ENCODE peak calls at places on chromosomes 16 and 17, in eight cellular contexts. V is fibroblast of pulmonary artery; K is HFF-Myc; I is RWPE1; B is body of pancreas; E is cardiac muscle cell; L is CD8-positive, alpha-beta T cell; N is HCT116. A is an unnamed sample.

GRCh38 chr17:40251576-40251975 is 32.5 kb downstream of the WIPF2 start:
- DNase-seq in V (peak; percentile 88), K (peak; percentile 80), I (peak; percentile 58), B (no peak), E (no peak), L (no peak), N (peak; percentile 78), A (no peak)

GRCh38 chr17:54996441-54996840 is 27.9 kb downstream of the STXBP4 start:
- DNase-seq in V (no peak), K (no peak), I (no peak), B (no peak), E (no peak), L (no peak), N (no peak), A (no peak)

GRCh38 chr16:22296225-22297113 is 740 bp upstream of the POLR3E start:
- DNase-seq in V (no peak), K (no peak), I (no peak), B (peak; percentile 39), E (no peak), L (no peak), N (no peak), A (no peak)

GRCh38 chr16:86676216-86676800 is 98.0 kb downstream of the FOXL1 start:
- DNase-seq in V (peak; percentile 53), K (no peak), I (peak; percentile 52), B (no peak), E (no peak), L (no peak), N (peak; percentile 21), A (no peak)

GRCh38 chr16:27526169-27526568 is 23.5 kb downstream of the GTF3C1 start:
- DNase-seq in V (no peak), K (no peak), I (no peak), B (peak; percentile 58), E (peak; percentile 86), L (no peak), N (no peak), A (no peak)

GRCh38 chr17:28842282-28843012 is at the start of gene FAM222B:
- DNase-seq in V (peak; percentile 83), K (peak; percentile 47), I (peak; percentile 95), B (peak; percentile 87), E (peak; percentile 95), L (peak; percentile 88), N (peak; percentile 47), A (peak; percentile 77)

GRCh38 chr17:1471931-1472727 is 16.1 kb upstream of the CRK start:
- DNase-seq in V (no peak), K (no peak), I (no peak), B (no peak), E (no peak), L (no peak), N (no peak), A (no peak)

GRCh38 chr16:3459401-3460090 is 16.1 kb downstream of the NAA60 start:
- DNase-seq in V (no peak), K (no peak), I (no peak), B (no peak), E (peak; percentile 41), L (no peak), N (no peak), A (no peak)

GRCh38 chr16:79867425-79867997 is 267.0 kb upstream of the MAF start:
- DNase-seq in V (no peak), K (no peak), I (no peak), B (no peak), E (no peak), L (no peak), N (no peak), A (no peak)

GRCh38 chr17:3006801-3007200 is 56.6 kb downstream of the OR1D5 start:
- DNase-seq in V (no peak), K (no peak), I (no peak), B (no peak), E (no peak), L (no peak), N (no peak), A (no peak)

GRCh38 chr16:56869513-56870270 is 4.7 kb downstream of the SLC12A3 start:
- DNase-seq in V (peak; percentile 18), K (no peak), I (no peak), B (no peak), E (no peak), L (no peak), N (peak; percentile 34), A (peak; percentile 37)

GRCh38 chr17:43019418-43019817 is 2.8 kb downstream of the VAT1 start:
- DNase-seq in V (no peak), K (no peak), I (no peak), B (no peak), E (peak; percentile 29), L (no peak), N (no peak), A (no peak)

GRCh38 chr17:21374455-21375161 is 1.5 kb upstream of the KCNJ12 start:
- DNase-seq in V (no peak), K (no peak), I (no peak), B (no peak), E (no peak), L (no peak), N (no peak), A (no peak)

GRCh38 chr16:81469710-81470481 is 25.3 kb downstream of the CMIP start:
- DNase-seq in V (no peak), K (no peak), I (no peak), B (no peak), E (no peak), L (peak; percentile 69), N (no peak), A (no peak)

GRCh38 chr16:27576729-27577128 is 26.8 kb downstream of the KATNIP start:
- DNase-seq in V (no peak), K (no peak), I (no peak), B (peak; percentile 87), E (no peak), L (no peak), N (no peak), A (no peak)

GRCh38 chr17:80679816-80680215 is 135.2 kb downstream of the RPTOR start:
- DNase-seq in V (no peak), K (no peak), I (no peak), B (no peak), E (no peak), L (no peak), N (no peak), A (no peak)

GRCh38 chr16:17374668-17375255 is 96.0 kb downstream of the XYLT1 start:
- DNase-seq in V (no peak), K (no peak), I (no peak), B (no peak), E (no peak), L (no peak), N (no peak), A (no peak)

GRCh38 chr16:82631701-82632685 is 5.2 kb downstream of the CDH13 start:
- DNase-seq in V (no peak), K (no peak), I (no peak), B (no peak), E (no peak), L (no peak), N (no peak), A (no peak)
- TF ChIP-seq CTCF in V (peak; percentile 30), K (peak; percentile 40), I (peak; percentile 14), B (no peak), E (peak; percentile 38), L (no peak), N (peak; percentile 24), A (no peak)

GRCh38 chr16:88387177-88387576 is 4.4 kb downstream of the ZNF469 start:
- DNase-seq in V (no peak), K (no peak), I (no peak), B (no peak), E (no peak), L (no peak), N (no peak), A (no peak)
- TF ChIP-seq CTCF in V (no peak), K (no peak), I (no peak), B (no peak), E (no peak), L (no peak), N (no peak), A (no peak)

GRCh38 chr17:51374220-51374619 is 113.9 kb downstream of the UTP18 start:
- DNase-seq in V (no peak), K (no peak), I (no peak), B (no peak), E (no peak), L (no peak), N (no peak), A (no peak)

GRCh38 chr17:51373489-51374194 is 113.3 kb downstream of the UTP18 start:
- DNase-seq in V (no peak), K (no peak), I (no peak), B (no peak), E (no peak), L (no peak), N (no peak), A (no peak)

GRCh38 chr17:51372345-51373004 is 112.1 kb downstream of the UTP18 start:
- DNase-seq in V (peak; percentile 55), K (no peak), I (peak; percentile 70), B (no peak), E (no peak), L (no peak), N (peak; percentile 98), A (peak; percentile 32)

GRCh38 chr17:51366866-51367265 is 106.5 kb downstream of the UTP18 start:
- DNase-seq in V (no peak), K (no peak), I (no peak), B (no peak), E (no peak), L (no peak), N (no peak), A (no peak)

DNA sequence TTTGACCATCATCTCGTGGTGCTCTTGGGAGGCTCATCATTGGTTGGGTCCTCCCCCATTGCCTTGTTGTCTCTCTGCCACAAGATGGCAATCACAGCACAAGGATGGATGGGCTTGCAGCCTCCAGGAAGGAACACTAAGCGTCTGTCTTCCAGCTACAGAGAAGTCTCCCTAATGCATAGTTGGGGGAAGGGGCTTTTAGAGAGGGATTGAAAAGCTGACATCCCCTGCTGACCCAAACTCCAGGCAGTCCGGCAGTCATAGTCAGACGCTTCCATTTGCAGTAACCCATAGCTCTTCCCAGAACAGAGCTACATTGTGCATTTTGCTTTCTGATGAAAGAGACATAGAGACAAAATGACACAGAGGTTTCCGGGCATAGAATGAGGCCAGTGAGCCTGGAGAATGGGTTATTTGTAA is 111.4 kb downstream of the UTP18 start:
- DNase-seq in V (peak; percentile 57), K (no peak), I (peak; percentile 68), B (peak; percentile 18), E (peak; percentile 45), L (no peak), N (peak; percentile 84), A (no peak)
- TF ChIP-seq CTCF in V (peak; percentile 52), K (peak; percentile 57), I (peak; percentile 39), B (peak; percentile 25), E (peak; percentile 66), L (peak; percentile 49), N (peak; percentile 88), A (peak; percentile 38)

GRCh38 chr17:44348234-44348987 is 3.3 kb downstream of the GRN start:
- DNase-seq in V (no peak), K (no peak), I (peak; percentile 76), B (no peak), E (no peak), L (no peak), N (no peak), A (no peak)

GRCh38 chr17:44345497-44346026 is 460 bp downstream of the GRN start:
- DNase-seq in V (peak; percentile 59), K (no peak), I (no peak), B (peak; percentile 54), E (peak; percentile 70), L (peak; percentile 69), N (peak; percentile 57), A (peak; percentile 62)

GRCh38 chr17:44346064-44346844 is 1.2 kb downstream of the GRN start:
- DNase-seq in V (no peak), K (no peak), I (no peak), B (no peak), E (no peak), L (no peak), N (no peak), A (no peak)

GRCh38 chr17:44343510-44344209 is 1.4 kb upstream of the GRN start:
- DNase-seq in V (no peak), K (no peak), I (no peak), B (no peak), E (no peak), L (no peak), N (no peak), A (no peak)

GRCh38 chr17:44344939-44345496 is at the start of gene GRN:
- DNase-seq in V (peak; percentile 100), K (peak; percentile 99), I (peak; percentile 99), B (peak; percentile 96), E (peak; percentile 98), L (peak; percentile 86), N (peak; percentile 99), A (peak; percentile 97)
- TF ChIP-seq CTCF in V (no peak), K (no peak), I (no peak), B (no peak), E (no peak), L (no peak), N (no peak), A (no peak)

A was measured in lung.